ENCODE peak calls at places on chromosomes 3 and 15, in eight cellular contexts. Z is activated T-cell treated with anti-CD3 and anti-CD28 coated beads, Interleukin-2, amount 50 U/mL, for 1 hour; E is kidney tubule cell; F is NCI-H510A; R is PC-3; X is foreskin fibroblast; N is occipital lobe; B is erythroblast. G is an unnamed sample.

GRCh38 chr3:131811481-131811880 is 223.3 kb downstream of the CPNE4 start:
- DNase-seq in N (no peak), R (no peak), Z (no peak), X (no peak), F (no peak), E (no peak), B (no peak), G (no peak)

GRCh38 chr3:131494706-131495105 is 8.1 kb downstream of the MRPL3 start:
- DNase-seq in E (peak), Z (no peak), B (no peak), N (no peak), F (no peak), R (no peak), X (no peak), G (no peak)

GRCh38 chr3:14548321-14548729 is 8.2 kb upstream of the GRIP2 start:
- DNase-seq in B (peak), R (peak), Z (peak), F (no peak), N (no peak), E (peak), X (peak), G (peak)

GRCh38 chr3:58386966-58387365 is 46.7 kb downstream of the PDHB start:
- DNase-seq in E (peak), F (no peak), Z (no peak), N (peak), R (no peak), B (no peak), X (peak), G (peak)

GRCh38 chr3:187318819-187319616 is 27.5 kb upstream of the MASP1 start:
- DNase-seq in R (peak), X (peak), F (peak), E (peak), Z (peak), B (peak), N (no peak), G (peak)

GRCh38 chr3:142159083-142159740 is 9.9 kb upstream of the TFDP2 start:
- DNase-seq in E (no peak), N (no peak), B (no peak), X (no peak), F (no peak), Z (no peak), R (no peak), G (no peak)

GRCh38 chr15:62447742-62448141 is 282.7 kb upstream of the C2CD4B start:
- DNase-seq in R (no peak), N (no peak), X (no peak), Z (no peak), E (no peak), B (no peak), F (no peak), G (peak)

GRCh38 chr15:91408476-91409076 is 308.5 kb downstream of the SV2B start:
- DNase-seq in B (no peak), N (no peak), X (no peak), R (no peak), Z (no peak), F (no peak), E (peak), G (no peak)